ENCODE peak calls at places on chromosomes 6 and 20, in eight cellular contexts. One of them, this sample, is unnamed.

GRCh38 chr6:32177182-32177787 is 920 bp upstream of the RNF5 start:
- DNase-seq in IMR-90: no peak
- DNase-seq in HepG2: no peak
- DNase-seq in mesenchymal stem cell: no peak
- DNase-seq in K562: peak; percentile 52
- DNase-seq in fibroblast of lung: no peak
- DNase-seq in neuronal stem cell: no peak
- DNase-seq in OCI-LY7: no peak
- DNase-seq in this sample: no peak

GRCh38 chr20:34871320-34871926 is 1.2 kb downstream of the GGT7 start:
- DNase-seq in IMR-90: no peak
- DNase-seq in HepG2: no peak
- DNase-seq in mesenchymal stem cell: no peak
- DNase-seq in K562: no peak
- DNase-seq in fibroblast of lung: no peak
- DNase-seq in neuronal stem cell: no peak
- DNase-seq in OCI-LY7: no peak
- DNase-seq in this sample: peak; percentile 17

GRCh38 chr6:8858854-8859257 is 423.5 kb upstream of the SLC35B3 start:
- DNase-seq in IMR-90: no peak
- DNase-seq in HepG2: no peak
- DNase-seq in mesenchymal stem cell: no peak
- DNase-seq in K562: no peak
- DNase-seq in fibroblast of lung: no peak
- DNase-seq in neuronal stem cell: no peak
- DNase-seq in OCI-LY7: no peak
- DNase-seq in this sample: no peak

GRCh38 chr20:63495771-63496403 is 3.0 kb downstream of the EEF1A2 start:
- DNase-seq in IMR-90: peak; percentile 28
- DNase-seq in HepG2: peak; percentile 49
- DNase-seq in mesenchymal stem cell: peak; percentile 59
- DNase-seq in K562: peak; percentile 79
- DNase-seq in fibroblast of lung: peak; percentile 18
- DNase-seq in neuronal stem cell: peak; percentile 67
- DNase-seq in OCI-LY7: peak; percentile 73
- DNase-seq in this sample: peak; percentile 77

GRCh38 chr6:13422601-13423247 is 64.7 kb downstream of the GFOD1 start:
- DNase-seq in IMR-90: peak; percentile 36
- DNase-seq in HepG2: no peak
- DNase-seq in mesenchymal stem cell: peak; percentile 45
- DNase-seq in K562: no peak
- DNase-seq in fibroblast of lung: peak; percentile 74
- DNase-seq in neuronal stem cell: peak; percentile 56
- DNase-seq in OCI-LY7: no peak
- DNase-seq in this sample: no peak

GRCh38 chr20:49742948-49743347 is 29.3 kb upstream of the B4GALT5 start:
- DNase-seq in IMR-90: no peak
- DNase-seq in HepG2: no peak
- DNase-seq in mesenchymal stem cell: no peak
- DNase-seq in K562: no peak
- DNase-seq in fibroblast of lung: no peak
- DNase-seq in neuronal stem cell: no peak
- DNase-seq in OCI-LY7: no peak
- DNase-seq in this sample: no peak

GRCh38 chr20:4217349-4217761 is 202.0 kb upstream of the RNF24 start:
- DNase-seq in IMR-90: no peak
- DNase-seq in HepG2: peak; percentile 55
- DNase-seq in mesenchymal stem cell: no peak
- DNase-seq in K562: peak; percentile 51
- DNase-seq in fibroblast of lung: peak; percentile 19
- DNase-seq in neuronal stem cell: no peak
- DNase-seq in OCI-LY7: no peak
- DNase-seq in this sample: no peak

GRCh38 chr6:125679651-125680050 is 69.8 kb upstream of the HEY2 start:
- DNase-seq in IMR-90: no peak
- DNase-seq in HepG2: no peak
- DNase-seq in mesenchymal stem cell: no peak
- DNase-seq in K562: no peak
- DNase-seq in fibroblast of lung: no peak
- DNase-seq in neuronal stem cell: no peak
- DNase-seq in OCI-LY7: no peak
- DNase-seq in this sample: no peak

GRCh38 chr6:91436448-91436847 is 849.6 kb upstream of the MAP3K7 start:
- DNase-seq in IMR-90: no peak
- DNase-seq in HepG2: no peak
- DNase-seq in mesenchymal stem cell: no peak
- DNase-seq in K562: no peak
- DNase-seq in fibroblast of lung: no peak
- DNase-seq in neuronal stem cell: no peak
- DNase-seq in OCI-LY7: no peak
- DNase-seq in this sample: no peak

GRCh38 chr6:17505062-17505476 is 95.0 kb upstream of the FAM8A1 start:
- DNase-seq in IMR-90: peak; percentile 34
- DNase-seq in HepG2: peak; percentile 15
- DNase-seq in mesenchymal stem cell: peak; percentile 35
- DNase-seq in K562: no peak
- DNase-seq in fibroblast of lung: peak; percentile 16
- DNase-seq in neuronal stem cell: no peak
- DNase-seq in OCI-LY7: peak; percentile 9
- DNase-seq in this sample: peak; percentile 51

GRCh38 chr20:2005359-2005758 is 11.5 kb upstream of the PDYN start:
- DNase-seq in IMR-90: peak; percentile 8
- DNase-seq in HepG2: no peak
- DNase-seq in mesenchymal stem cell: peak; percentile 21
- DNase-seq in K562: no peak
- DNase-seq in fibroblast of lung: peak; percentile 10
- DNase-seq in neuronal stem cell: no peak
- DNase-seq in OCI-LY7: no peak
- DNase-seq in this sample: peak; percentile 43

GRCh38 chr6:90202156-90202555 is 94.5 kb downstream of the BACH2 start:
- DNase-seq in IMR-90: no peak
- DNase-seq in HepG2: no peak
- DNase-seq in mesenchymal stem cell: no peak
- DNase-seq in K562: no peak
- DNase-seq in fibroblast of lung: no peak
- DNase-seq in neuronal stem cell: no peak
- DNase-seq in OCI-LY7: no peak
- DNase-seq in this sample: no peak

GRCh38 chr20:59948828-59949720 is 8.9 kb downstream of the FAM217B start:
- DNase-seq in IMR-90: peak; percentile 67
- DNase-seq in HepG2: peak; percentile 63
- DNase-seq in mesenchymal stem cell: peak; percentile 65
- DNase-seq in K562: no peak
- DNase-seq in fibroblast of lung: peak; percentile 43
- DNase-seq in neuronal stem cell: no peak
- DNase-seq in OCI-LY7: peak; percentile 70
- DNase-seq in this sample: peak; percentile 80

GRCh38 chr20:36179170-36179945 is 24.8 kb downstream of the EPB41L1 start:
- DNase-seq in IMR-90: no peak
- DNase-seq in HepG2: no peak
- DNase-seq in mesenchymal stem cell: no peak
- DNase-seq in K562: no peak
- DNase-seq in fibroblast of lung: no peak
- DNase-seq in neuronal stem cell: peak; percentile 65
- DNase-seq in OCI-LY7: no peak
- DNase-seq in this sample: no peak

GRCh38 chr20:17498181-17498580 is 33.0 kb downstream of the BFSP1 start:
- DNase-seq in IMR-90: peak; percentile 45
- DNase-seq in HepG2: no peak
- DNase-seq in mesenchymal stem cell: no peak
- DNase-seq in K562: no peak
- DNase-seq in fibroblast of lung: no peak
- DNase-seq in neuronal stem cell: no peak
- DNase-seq in OCI-LY7: no peak
- DNase-seq in this sample: peak; percentile 77

GRCh38 chr6:19759117-19759880 is 77.9 kb upstream of the ID4 start:
- DNase-seq in IMR-90: peak; percentile 88
- DNase-seq in HepG2: no peak
- DNase-seq in mesenchymal stem cell: peak; percentile 40
- DNase-seq in K562: no peak
- DNase-seq in fibroblast of lung: peak; percentile 92
- DNase-seq in neuronal stem cell: no peak
- DNase-seq in OCI-LY7: no peak
- DNase-seq in this sample: peak; percentile 90

GRCh38 chr6:160141001-160141726 is 19.5 kb downstream of the SLC22A1 start:
- DNase-seq in IMR-90: peak; percentile 84
- DNase-seq in HepG2: no peak
- DNase-seq in mesenchymal stem cell: no peak
- DNase-seq in K562: no peak
- DNase-seq in fibroblast of lung: peak; percentile 79
- DNase-seq in neuronal stem cell: no peak
- DNase-seq in OCI-LY7: no peak
- DNase-seq in this sample: peak; percentile 69

GRCh38 chr20:43914697-43915208 is at the start of gene TOX2:
- DNase-seq in IMR-90: no peak
- DNase-seq in HepG2: no peak
- DNase-seq in mesenchymal stem cell: peak; percentile 55
- DNase-seq in K562: peak; percentile 87
- DNase-seq in fibroblast of lung: peak; percentile 56
- DNase-seq in neuronal stem cell: no peak
- DNase-seq in OCI-LY7: no peak
- DNase-seq in this sample: peak; percentile 73

GRCh38 chr20:62417981-62418708 is 9.2 kb downstream of the RBBP8NL start:
- DNase-seq in IMR-90: no peak
- DNase-seq in HepG2: no peak
- DNase-seq in mesenchymal stem cell: no peak
- DNase-seq in K562: no peak
- DNase-seq in fibroblast of lung: no peak
- DNase-seq in neuronal stem cell: no peak
- DNase-seq in OCI-LY7: no peak
- DNase-seq in this sample: no peak
- H2AFZ ChIP-seq in IMR-90: no peak overlapping the region
- H2AFZ ChIP-seq in HepG2: no peak overlapping the region
- H2AFZ ChIP-seq in mesenchymal stem cell: no peak overlapping the region
- H2AFZ ChIP-seq in K562: no peak overlapping the region
- H2AFZ ChIP-seq in fibroblast of lung: no peak overlapping the region
- H2AFZ ChIP-seq in neuronal stem cell: no peak overlapping the region
- H2AFZ ChIP-seq in OCI-LY7: no peak overlapping the region
- H2AFZ ChIP-seq in this sample: no peak overlapping the region

DNA sequence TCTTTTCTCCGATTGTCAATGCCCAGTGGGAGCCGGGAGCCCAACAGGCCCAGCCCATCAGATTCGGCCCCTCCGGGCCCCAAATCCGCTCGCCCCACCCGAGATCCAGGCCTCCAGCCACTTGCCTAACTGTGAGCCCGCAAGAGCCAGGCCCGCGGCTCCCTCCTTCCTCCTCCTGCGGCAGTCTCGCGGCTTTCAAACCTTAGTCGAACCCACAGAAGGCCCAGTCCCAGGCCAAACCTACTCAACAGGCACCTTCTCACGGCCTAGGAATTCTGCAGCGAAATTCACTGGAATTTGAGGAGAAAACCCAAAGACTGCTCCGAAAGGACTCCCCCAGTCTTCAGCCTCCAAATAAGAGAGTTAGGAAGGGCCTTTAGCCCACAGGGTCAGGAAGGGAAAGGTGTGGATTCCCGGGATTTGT is 2.8 kb upstream of the TFAP2A start:
- DNase-seq in IMR-90: no peak
- DNase-seq in HepG2: no peak
- DNase-seq in mesenchymal stem cell: no peak
- DNase-seq in K562: no peak
- DNase-seq in fibroblast of lung: no peak
- DNase-seq in neuronal stem cell: no peak
- DNase-seq in OCI-LY7: no peak
- DNase-seq in this sample: no peak
- H3K4me3 ChIP-seq in IMR-90: no peak overlapping the region
- H3K4me3 ChIP-seq in HepG2: no peak overlapping the region
- H3K4me3 ChIP-seq in mesenchymal stem cell: no peak overlapping the region
- H3K4me3 ChIP-seq in K562: no peak overlapping the region
- H3K4me3 ChIP-seq in fibroblast of lung: no peak overlapping the region
- H3K4me3 ChIP-seq in neuronal stem cell: no peak overlapping the region
- H3K4me3 ChIP-seq in OCI-LY7: no peak overlapping the region
- H3K4me3 ChIP-seq in this sample: no peak overlapping the region

GRCh38 chr6:149176971-149177667 is 140.4 kb upstream of the TAB2 start:
- DNase-seq in IMR-90: no peak
- DNase-seq in HepG2: peak; percentile 84
- DNase-seq in mesenchymal stem cell: no peak
- DNase-seq in K562: no peak
- DNase-seq in fibroblast of lung: no peak
- DNase-seq in neuronal stem cell: no peak
- DNase-seq in OCI-LY7: no peak
- DNase-seq in this sample: no peak
- H3K4me2 ChIP-seq in IMR-90: no peak overlapping the region
- H3K4me2 ChIP-seq in HepG2: peak overlapping the region; percentile 47
- H3K4me2 ChIP-seq in mesenchymal stem cell: no peak overlapping the region
- H3K4me2 ChIP-seq in K562: no peak overlapping the region
- H3K4me2 ChIP-seq in fibroblast of lung: no peak overlapping the region
- H3K4me2 ChIP-seq in neuronal stem cell: no peak overlapping the region
- H3K4me2 ChIP-seq in OCI-LY7: no peak overlapping the region
- H3K4me2 ChIP-seq in this sample: no peak overlapping the region

GRCh38 chr20:56443654-56444540 is 24.5 kb upstream of the RTF2 start:
- DNase-seq in IMR-90: peak; percentile 90
- DNase-seq in HepG2: peak; percentile 29
- DNase-seq in mesenchymal stem cell: peak; percentile 82
- DNase-seq in K562: no peak
- DNase-seq in fibroblast of lung: peak; percentile 40
- DNase-seq in neuronal stem cell: no peak
- DNase-seq in OCI-LY7: no peak
- DNase-seq in this sample: no peak
- H2AFZ ChIP-seq in IMR-90: peak overlapping the region; percentile 74
- H2AFZ ChIP-seq in HepG2: no peak overlapping the region
- H2AFZ ChIP-seq in mesenchymal stem cell: no peak overlapping the region
- H2AFZ ChIP-seq in K562: no peak overlapping the region
- H2AFZ ChIP-seq in fibroblast of lung: peak overlapping the region; percentile 30
- H2AFZ ChIP-seq in neuronal stem cell: peak overlapping the region; percentile 84
- H2AFZ ChIP-seq in OCI-LY7: no peak overlapping the region
- H2AFZ ChIP-seq in this sample: no peak overlapping the region

GRCh38 chr6:75723382-75723781 is 25.7 kb upstream of the MYO6 start:
- DNase-seq in IMR-90: no peak
- DNase-seq in HepG2: no peak
- DNase-seq in mesenchymal stem cell: no peak
- DNase-seq in K562: no peak
- DNase-seq in fibroblast of lung: no peak
- DNase-seq in neuronal stem cell: no peak
- DNase-seq in OCI-LY7: no peak
- DNase-seq in this sample: no peak

DNA sequence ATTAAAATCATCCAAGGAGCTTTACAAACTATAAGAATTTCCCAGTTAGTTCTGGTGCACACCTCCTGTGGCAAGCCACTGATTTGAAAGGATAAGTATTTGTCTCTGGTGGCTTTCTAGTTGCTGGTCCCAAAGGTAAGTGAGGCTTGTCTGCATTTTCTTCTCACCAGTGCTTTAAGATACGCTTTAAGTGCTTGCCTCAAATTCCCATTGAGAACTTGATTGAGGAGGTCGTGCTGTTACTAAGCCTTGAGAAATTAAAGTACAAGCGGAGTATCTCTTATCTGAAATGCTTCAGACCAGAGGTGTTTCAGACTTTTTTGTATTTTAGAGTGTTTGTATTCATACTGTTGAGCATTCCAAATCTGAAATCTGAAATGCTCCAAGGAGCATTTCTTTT is 29.9 kb upstream of the MYO6 start:
- DNase-seq in IMR-90: no peak
- DNase-seq in HepG2: no peak
- DNase-seq in mesenchymal stem cell: no peak
- DNase-seq in K562: no peak
- DNase-seq in fibroblast of lung: no peak
- DNase-seq in neuronal stem cell: no peak
- DNase-seq in OCI-LY7: no peak
- DNase-seq in this sample: no peak
- H3K4me3 ChIP-seq in IMR-90: no peak overlapping the region
- H3K4me3 ChIP-seq in HepG2: no peak overlapping the region
- H3K4me3 ChIP-seq in mesenchymal stem cell: no peak overlapping the region
- H3K4me3 ChIP-seq in K562: no peak overlapping the region
- H3K4me3 ChIP-seq in fibroblast of lung: no peak overlapping the region
- H3K4me3 ChIP-seq in neuronal stem cell: no peak overlapping the region
- H3K4me3 ChIP-seq in OCI-LY7: no peak overlapping the region
- H3K4me3 ChIP-seq in this sample: no peak overlapping the region

This sample was measured in GM23248.